ENCODE peak calls at places on chromosomes 16 and 17, in four cellular contexts. E, W, S and N are unnamed samples.

GRCh38 chr17:19448341-19449268 is 37.6 kb downstream of the RNF112 start:
- DNase-seq in E (peak), S (no peak), W (no peak), N (peak)

GRCh38 chr16:53510704-53511070 is 7.7 kb upstream of the AKTIP start:
- DNase-seq in W (no peak), E (no peak), S (no peak), N (no peak)

GRCh38 chr16:29915590-29916247 is 10.3 kb downstream of the KCTD13 start:
- DNase-seq in W (no peak), E (no peak), S (no peak), N (no peak)

GRCh38 chr16:50548659-50549560 is 714 bp downstream of the NKD1 start:
- DNase-seq in S (no peak), W (peak), E (no peak), N (no peak)

GRCh38 chr17:82278786-82279379 is 5.4 kb upstream of the CSNK1D start:
- DNase-seq in S (peak), E (no peak), W (no peak), N (no peak)

GRCh38 chr17:17545031-17545820 is 46.3 kb downstream of the PEMT start:
- DNase-seq in W (no peak), S (peak), E (no peak), N (no peak)

GRCh38 chr16:86074651-86075487 is 175.9 kb downstream of the IRF8 start:
- DNase-seq in S (no peak), E (peak), W (no peak), N (peak)

GRCh38 chr16:17476414-17477259 is 5.9 kb upstream of the XYLT1 start:
- DNase-seq in W (peak), S (no peak), E (peak), N (peak)

GRCh38 chr16:2151188-2152091 is 3.0 kb downstream of the RAB26 start:
- DNase-seq in E (peak), S (no peak), W (no peak), N (peak)